ENCODE peak calls at places on chromosomes 5 and 9, in seven cellular contexts. One of them, this sample, is unnamed.

GRCh38 chr5:40904205-40904993 is 4.9 kb upstream of the C7 start:
- DNase-seq in osteocyte: no peak
- DNase-seq in glutamatergic neuron: peak
- DNase-seq in A549: peak
- DNase-seq in cardiac muscle cell: peak
- DNase-seq in heart right ventricle: peak
- DNase-seq in bronchial epithelial cell: peak
- DNase-seq in this sample: no peak

GRCh38 chr5:35230043-35230611 is at the start of gene PRLR:
- DNase-seq in A549: no peak
- DNase-seq in bronchial epithelial cell: peak
- DNase-seq in glutamatergic neuron: peak
- DNase-seq in cardiac muscle cell: peak
- DNase-seq in heart right ventricle: peak
- DNase-seq in osteocyte: no peak
- DNase-seq in this sample: no peak

GRCh38 chr9:130692365-130692764 is 1.2 kb upstream of the EXOSC2 start:
- DNase-seq in osteocyte: no peak
- DNase-seq in A549: no peak
- DNase-seq in bronchial epithelial cell: no peak
- DNase-seq in heart right ventricle: no peak
- DNase-seq in glutamatergic neuron: peak
- DNase-seq in cardiac muscle cell: no peak
- DNase-seq in this sample: no peak

GRCh38 chr9:138022756-138023393 is 145.3 kb downstream of the CACNA1B start:
- DNase-seq in osteocyte: peak
- DNase-seq in heart right ventricle: no peak
- DNase-seq in A549: no peak
- DNase-seq in glutamatergic neuron: peak
- DNase-seq in bronchial epithelial cell: no peak
- DNase-seq in cardiac muscle cell: no peak
- DNase-seq in this sample: no peak

GRCh38 chr9:72149231-72149975 is at the start of gene GDA:
- DNase-seq in bronchial epithelial cell: no peak
- DNase-seq in A549: peak
- DNase-seq in heart right ventricle: no peak
- DNase-seq in cardiac muscle cell: no peak
- DNase-seq in glutamatergic neuron: peak
- DNase-seq in osteocyte: no peak
- DNase-seq in this sample: no peak

GRCh38 chr9:130867556-130867955 is 29.1 kb downstream of the QRFP start:
- DNase-seq in bronchial epithelial cell: no peak
- DNase-seq in cardiac muscle cell: no peak
- DNase-seq in glutamatergic neuron: no peak
- DNase-seq in heart right ventricle: no peak
- DNase-seq in A549: no peak
- DNase-seq in osteocyte: no peak
- DNase-seq in this sample: no peak

GRCh38 chr5:141960018-141960417 is 2.0 kb upstream of the PCDH12 start:
- DNase-seq in glutamatergic neuron: peak
- DNase-seq in cardiac muscle cell: no peak
- DNase-seq in A549: no peak
- DNase-seq in heart right ventricle: no peak
- DNase-seq in bronchial epithelial cell: no peak
- DNase-seq in osteocyte: no peak
- DNase-seq in this sample: no peak

GRCh38 chr9:91186311-91187101 is 175.2 kb downstream of the AUH start:
- DNase-seq in cardiac muscle cell: no peak
- DNase-seq in osteocyte: peak
- DNase-seq in heart right ventricle: peak
- DNase-seq in bronchial epithelial cell: peak
- DNase-seq in glutamatergic neuron: no peak
- DNase-seq in A549: no peak
- DNase-seq in this sample: no peak

GRCh38 chr9:127977877-127978647 is 2.7 kb downstream of the EEIG1 start:
- DNase-seq in A549: peak
- DNase-seq in osteocyte: no peak
- DNase-seq in glutamatergic neuron: no peak
- DNase-seq in heart right ventricle: peak
- DNase-seq in cardiac muscle cell: peak
- DNase-seq in bronchial epithelial cell: no peak
- DNase-seq in this sample: no peak

GRCh38 chr9:126367139-126367538 is 40.5 kb downstream of the MVB12B start:
- DNase-seq in bronchial epithelial cell: no peak
- DNase-seq in glutamatergic neuron: no peak
- DNase-seq in osteocyte: no peak
- DNase-seq in cardiac muscle cell: no peak
- DNase-seq in heart right ventricle: no peak
- DNase-seq in A549: no peak
- DNase-seq in this sample: no peak

GRCh38 chr5:145838276-145838675 is 3.1 kb upstream of the PRELID2 start:
- DNase-seq in osteocyte: no peak
- DNase-seq in cardiac muscle cell: peak
- DNase-seq in A549: no peak
- DNase-seq in bronchial epithelial cell: no peak
- DNase-seq in glutamatergic neuron: no peak
- DNase-seq in heart right ventricle: no peak
- DNase-seq in this sample: no peak

GRCh38 chr5:145833616-145834200 is 1.4 kb downstream of the PRELID2 start:
- DNase-seq in bronchial epithelial cell: no peak
- DNase-seq in A549: no peak
- DNase-seq in osteocyte: no peak
- DNase-seq in cardiac muscle cell: no peak
- DNase-seq in heart right ventricle: no peak
- DNase-seq in glutamatergic neuron: no peak
- DNase-seq in this sample: no peak

GRCh38 chr5:145835839-145836222 is 689 bp upstream of the PRELID2 start:
- DNase-seq in cardiac muscle cell: no peak
- DNase-seq in A549: no peak
- DNase-seq in glutamatergic neuron: no peak
- DNase-seq in osteocyte: no peak
- DNase-seq in bronchial epithelial cell: no peak
- DNase-seq in heart right ventricle: no peak
- DNase-seq in this sample: no peak

GRCh38 chr5:145834554-145834916 is 607 bp downstream of the PRELID2 start:
- DNase-seq in A549: no peak
- DNase-seq in heart right ventricle: no peak
- DNase-seq in cardiac muscle cell: no peak
- DNase-seq in glutamatergic neuron: no peak
- DNase-seq in bronchial epithelial cell: no peak
- DNase-seq in osteocyte: no peak
- DNase-seq in this sample: no peak

DNA sequence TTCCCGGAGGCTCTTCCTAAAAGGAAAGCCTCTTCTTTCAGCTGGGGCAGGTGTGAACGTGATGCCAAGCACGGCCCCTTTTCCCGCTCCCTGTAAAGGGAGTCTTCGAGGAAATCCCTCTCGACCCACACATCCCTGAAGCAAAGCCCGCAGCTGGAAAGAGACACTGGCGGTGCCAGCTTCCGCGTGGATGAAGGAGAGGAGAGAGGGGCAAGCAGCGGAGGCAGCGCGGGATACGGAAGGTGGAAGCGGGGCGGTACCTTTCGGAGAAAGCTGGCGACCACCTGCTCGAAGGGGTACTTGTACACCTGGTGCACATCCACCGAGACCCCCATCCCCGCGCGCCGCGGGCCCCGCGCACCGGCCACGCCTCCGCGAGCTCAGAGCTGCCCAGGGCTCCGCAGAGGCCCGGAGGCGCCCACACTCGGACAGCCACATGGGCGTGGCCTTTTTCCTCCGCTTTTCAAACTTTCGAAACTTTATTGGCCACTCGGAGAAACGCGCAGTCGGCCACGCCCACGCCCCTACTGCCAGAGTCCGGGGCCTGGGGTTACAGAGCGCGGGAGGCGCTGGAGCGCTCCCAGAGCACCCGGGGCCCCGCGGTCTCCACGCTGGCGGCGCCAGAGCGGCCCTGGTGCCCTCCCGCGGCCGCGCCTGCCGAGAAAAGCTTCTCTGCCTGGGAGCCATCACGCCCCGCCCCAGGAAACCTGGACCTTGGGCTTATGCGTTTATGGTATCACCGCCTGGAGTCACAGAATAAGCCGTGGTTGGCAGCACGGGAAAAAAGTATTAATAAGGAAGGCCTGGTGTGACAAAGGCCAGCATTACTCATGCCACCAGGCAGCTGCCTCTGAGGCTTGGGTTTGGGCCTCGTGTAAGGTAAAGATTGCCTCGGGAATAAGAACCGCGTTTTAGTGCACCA is at the start of gene PRELID2:
- DNase-seq in bronchial epithelial cell: peak
- DNase-seq in glutamatergic neuron: peak
- DNase-seq in heart right ventricle: peak
- DNase-seq in A549: peak
- DNase-seq in osteocyte: peak
- DNase-seq in cardiac muscle cell: peak
- DNase-seq in this sample: peak
- TF ChIP-seq CTCF in bronchial epithelial cell: no peak
- TF ChIP-seq CTCF in glutamatergic neuron: no peak
- TF ChIP-seq CTCF in heart right ventricle: no peak
- TF ChIP-seq CTCF in A549: peak
- TF ChIP-seq CTCF in osteocyte: no peak
- TF ChIP-seq CTCF in cardiac muscle cell: no peak
- TF ChIP-seq CTCF in this sample: peak

GRCh38 chr9:123955637-123956036 is 25.7 kb upstream of the DENND1A start:
- DNase-seq in cardiac muscle cell: no peak
- DNase-seq in glutamatergic neuron: no peak
- DNase-seq in heart right ventricle: no peak
- DNase-seq in bronchial epithelial cell: no peak
- DNase-seq in A549: no peak
- DNase-seq in osteocyte: no peak
- DNase-seq in this sample: no peak
- TF ChIP-seq CTCF in cardiac muscle cell: no peak
- TF ChIP-seq CTCF in glutamatergic neuron: no peak
- TF ChIP-seq CTCF in heart right ventricle: no peak
- TF ChIP-seq CTCF in bronchial epithelial cell: no peak
- TF ChIP-seq CTCF in A549: no peak
- TF ChIP-seq CTCF in osteocyte: no peak
- TF ChIP-seq CTCF in this sample: no peak

GRCh38 chr5:150124111-150124557 is 31.5 kb downstream of the PDGFRB start:
- DNase-seq in osteocyte: no peak
- DNase-seq in bronchial epithelial cell: no peak
- DNase-seq in heart right ventricle: no peak
- DNase-seq in cardiac muscle cell: no peak
- DNase-seq in glutamatergic neuron: no peak
- DNase-seq in A549: no peak
- DNase-seq in this sample: no peak

GRCh38 chr5:150122536-150123481 is 32.8 kb downstream of the PDGFRB start:
- DNase-seq in A549: no peak
- DNase-seq in cardiac muscle cell: no peak
- DNase-seq in glutamatergic neuron: no peak
- DNase-seq in bronchial epithelial cell: no peak
- DNase-seq in heart right ventricle: no peak
- DNase-seq in osteocyte: no peak
- DNase-seq in this sample: no peak

GRCh38 chr5:150121448-150122157 is 34.0 kb downstream of the PDGFRB start:
- DNase-seq in heart right ventricle: no peak
- DNase-seq in A549: no peak
- DNase-seq in bronchial epithelial cell: no peak
- DNase-seq in osteocyte: no peak
- DNase-seq in glutamatergic neuron: no peak
- DNase-seq in cardiac muscle cell: no peak
- DNase-seq in this sample: no peak

GRCh38 chr5:150120617-150121447 is 34.5 kb upstream of the CSF1R start:
- DNase-seq in cardiac muscle cell: no peak
- DNase-seq in osteocyte: no peak
- DNase-seq in bronchial epithelial cell: no peak
- DNase-seq in heart right ventricle: no peak
- DNase-seq in glutamatergic neuron: no peak
- DNase-seq in A549: no peak
- DNase-seq in this sample: no peak

GRCh38 chr5:150122158-150122510 is 33.5 kb downstream of the PDGFRB start:
- DNase-seq in glutamatergic neuron: no peak
- DNase-seq in cardiac muscle cell: no peak
- DNase-seq in A549: peak
- DNase-seq in bronchial epithelial cell: peak
- DNase-seq in osteocyte: no peak
- DNase-seq in heart right ventricle: no peak
- DNase-seq in this sample: no peak
- TF ChIP-seq CTCF in glutamatergic neuron: no peak
- TF ChIP-seq CTCF in cardiac muscle cell: peak
- TF ChIP-seq CTCF in A549: peak
- TF ChIP-seq CTCF in bronchial epithelial cell: peak
- TF ChIP-seq CTCF in osteocyte: peak
- TF ChIP-seq CTCF in heart right ventricle: no peak
- TF ChIP-seq CTCF in this sample: no peak

GRCh38 chr5:144390133-144390532 is 219.5 kb downstream of the KCTD16 start:
- DNase-seq in A549: peak
- DNase-seq in osteocyte: no peak
- DNase-seq in bronchial epithelial cell: peak
- DNase-seq in glutamatergic neuron: no peak
- DNase-seq in cardiac muscle cell: peak
- DNase-seq in heart right ventricle: no peak
- DNase-seq in this sample: no peak
- TF ChIP-seq CTCF in A549: no peak
- TF ChIP-seq CTCF in osteocyte: peak
- TF ChIP-seq CTCF in bronchial epithelial cell: peak
- TF ChIP-seq CTCF in glutamatergic neuron: peak
- TF ChIP-seq CTCF in cardiac muscle cell: no peak
- TF ChIP-seq CTCF in heart right ventricle: no peak
- TF ChIP-seq CTCF in this sample: peak

This sample was measured in type B pancreatic cell.